ENCODE peak calls at places on chromosomes 5 and 9, in seven cellular contexts. One of them, this sample, is unnamed. For H3K4me1, the result is how much of the 10 kb centered on the place peaks cover.

GRCh38 chr5:112757468-112758208 is 20.0 kb downstream of the APC start:
- DNase-seq in upper lobe of right lung: no peak
- DNase-seq in adrenal gland: no peak
- DNase-seq in BE2C: no peak
- DNase-seq in NT2/D1: no peak
- DNase-seq in cardiac muscle cell: peak
- DNase-seq in aorta: no peak
- DNase-seq in this sample: peak

GRCh38 chr9:109506097-109506712 is 8.1 kb upstream of the PTPN3 start:
- DNase-seq in NT2/D1: no peak
- DNase-seq in BE2C: no peak
- DNase-seq in upper lobe of right lung: no peak
- DNase-seq in aorta: no peak
- DNase-seq in cardiac muscle cell: no peak
- DNase-seq in adrenal gland: no peak
- DNase-seq in this sample: no peak

GRCh38 chr9:27157736-27158135 is 48.7 kb downstream of the TEK start:
- DNase-seq in adrenal gland: no peak
- DNase-seq in upper lobe of right lung: no peak
- DNase-seq in NT2/D1: no peak
- DNase-seq in aorta: no peak
- DNase-seq in BE2C: no peak
- DNase-seq in cardiac muscle cell: no peak
- DNase-seq in this sample: no peak

GRCh38 chr9:127589955-127590370 is 22.1 kb upstream of the STXBP1 start:
- DNase-seq in cardiac muscle cell: peak
- DNase-seq in upper lobe of right lung: no peak
- DNase-seq in adrenal gland: peak
- DNase-seq in NT2/D1: peak
- DNase-seq in BE2C: peak
- DNase-seq in aorta: peak
- DNase-seq in this sample: peak

GRCh38 chr9:87606921-87607521 is 109.4 kb downstream of the DAPK1 start:
- DNase-seq in BE2C: no peak
- DNase-seq in adrenal gland: no peak
- DNase-seq in NT2/D1: no peak
- DNase-seq in cardiac muscle cell: peak
- DNase-seq in upper lobe of right lung: no peak
- DNase-seq in aorta: no peak
- DNase-seq in this sample: peak

GRCh38 chr5:93300309-93300923 is 280.6 kb downstream of the NR2F1-AS1 start:
- DNase-seq in NT2/D1: no peak
- DNase-seq in BE2C: no peak
- DNase-seq in adrenal gland: no peak
- DNase-seq in upper lobe of right lung: no peak
- DNase-seq in aorta: no peak
- DNase-seq in cardiac muscle cell: no peak
- DNase-seq in this sample: no peak

GRCh38 chr9:97556036-97556720 is 54.7 kb downstream of the TMOD1 start:
- DNase-seq in upper lobe of right lung: peak
- DNase-seq in aorta: no peak
- DNase-seq in cardiac muscle cell: no peak
- DNase-seq in adrenal gland: no peak
- DNase-seq in NT2/D1: no peak
- DNase-seq in BE2C: peak
- DNase-seq in this sample: no peak

GRCh38 chr5:164191240-164191639 is 685.8 kb downstream of the MAT2B start:
- DNase-seq in aorta: no peak
- DNase-seq in cardiac muscle cell: peak
- DNase-seq in adrenal gland: no peak
- DNase-seq in upper lobe of right lung: no peak
- DNase-seq in BE2C: no peak
- DNase-seq in NT2/D1: no peak
- DNase-seq in this sample: no peak

GRCh38 chr9:136019041-136019680 is 58.0 kb upstream of the UBAC1 start:
- DNase-seq in NT2/D1: no peak
- DNase-seq in aorta: no peak
- DNase-seq in adrenal gland: no peak
- DNase-seq in cardiac muscle cell: no peak
- DNase-seq in upper lobe of right lung: no peak
- DNase-seq in BE2C: peak
- DNase-seq in this sample: no peak

GRCh38 chr9:105053209-105053652 is 125.3 kb upstream of the ABCA1 start:
- DNase-seq in cardiac muscle cell: peak
- DNase-seq in NT2/D1: no peak
- DNase-seq in aorta: peak
- DNase-seq in upper lobe of right lung: no peak
- DNase-seq in BE2C: no peak
- DNase-seq in adrenal gland: peak
- DNase-seq in this sample: no peak

GRCh38 chr9:126611592-126612328 is 2.0 kb upstream of the LMX1B start:
- DNase-seq in adrenal gland: peak
- DNase-seq in NT2/D1: peak
- DNase-seq in cardiac muscle cell: peak
- DNase-seq in upper lobe of right lung: peak
- DNase-seq in BE2C: peak
- DNase-seq in aorta: peak
- DNase-seq in this sample: peak

GRCh38 chr5:59173568-59173967 is 590.7 kb downstream of the RAB3C start:
- DNase-seq in aorta: no peak
- DNase-seq in NT2/D1: no peak
- DNase-seq in upper lobe of right lung: no peak
- DNase-seq in cardiac muscle cell: peak
- DNase-seq in BE2C: peak
- DNase-seq in adrenal gland: no peak
- DNase-seq in this sample: no peak

GRCh38 chr9:37476930-37477329 is 8.8 kb upstream of the POLR1E start:
- DNase-seq in adrenal gland: no peak
- DNase-seq in cardiac muscle cell: no peak
- DNase-seq in aorta: no peak
- DNase-seq in BE2C: no peak
- DNase-seq in NT2/D1: no peak
- DNase-seq in upper lobe of right lung: no peak
- DNase-seq in this sample: no peak

GRCh38 chr9:133855802-133856592 is 117.8 kb upstream of the SARDH start:
- DNase-seq in cardiac muscle cell: peak
- DNase-seq in upper lobe of right lung: peak
- DNase-seq in adrenal gland: peak
- DNase-seq in aorta: peak
- DNase-seq in BE2C: no peak
- DNase-seq in NT2/D1: no peak
- DNase-seq in this sample: no peak

GRCh38 chr5:78903936-78904335 is 81.2 kb downstream of the ARSB start:
- DNase-seq in aorta: no peak
- DNase-seq in cardiac muscle cell: no peak
- DNase-seq in upper lobe of right lung: no peak
- DNase-seq in adrenal gland: no peak
- DNase-seq in BE2C: no peak
- DNase-seq in NT2/D1: no peak
- DNase-seq in this sample: no peak

GRCh38 chr5:87268126-87268969 is 665 bp downstream of the RASA1 start:
- DNase-seq in upper lobe of right lung: peak
- DNase-seq in aorta: peak
- DNase-seq in NT2/D1: peak
- DNase-seq in cardiac muscle cell: peak
- DNase-seq in adrenal gland: peak
- DNase-seq in BE2C: peak
- DNase-seq in this sample: peak

GRCh38 chr5:57035955-57036354 is 84.0 kb upstream of the MIER3 start:
- DNase-seq in adrenal gland: no peak
- DNase-seq in upper lobe of right lung: no peak
- DNase-seq in NT2/D1: no peak
- DNase-seq in BE2C: no peak
- DNase-seq in aorta: no peak
- DNase-seq in cardiac muscle cell: no peak
- DNase-seq in this sample: no peak

GRCh38 chr9:76379494-76379893 is 14.7 kb downstream of the RFK start:
- DNase-seq in BE2C: no peak
- DNase-seq in upper lobe of right lung: no peak
- DNase-seq in cardiac muscle cell: no peak
- DNase-seq in adrenal gland: no peak
- DNase-seq in aorta: no peak
- DNase-seq in NT2/D1: no peak
- DNase-seq in this sample: no peak

GRCh38 chr5:160543395-160543794 is 121.7 kb downstream of the PTTG1 start:
- DNase-seq in BE2C: no peak
- DNase-seq in cardiac muscle cell: no peak
- DNase-seq in aorta: no peak
- DNase-seq in NT2/D1: no peak
- DNase-seq in adrenal gland: no peak
- DNase-seq in upper lobe of right lung: no peak
- DNase-seq in this sample: no peak

GRCh38 chr5:171387970-171388815 is 544 bp downstream of the NPM1 start:
- DNase-seq in adrenal gland: peak
- DNase-seq in BE2C: peak
- DNase-seq in NT2/D1: no peak
- DNase-seq in cardiac muscle cell: peak
- DNase-seq in aorta: peak
- DNase-seq in upper lobe of right lung: peak
- DNase-seq in this sample: peak

GRCh38 chr9:120423812-120424211 is 156.2 kb downstream of the CDK5RAP2 start:
- DNase-seq in aorta: no peak
- DNase-seq in upper lobe of right lung: no peak
- DNase-seq in NT2/D1: no peak
- DNase-seq in adrenal gland: no peak
- DNase-seq in cardiac muscle cell: no peak
- DNase-seq in BE2C: no peak
- DNase-seq in this sample: no peak

GRCh38 chr9:120418315-120418714 is 161.7 kb downstream of the CDK5RAP2 start:
- DNase-seq in aorta: no peak
- DNase-seq in NT2/D1: no peak
- DNase-seq in adrenal gland: no peak
- DNase-seq in cardiac muscle cell: no peak
- DNase-seq in upper lobe of right lung: no peak
- DNase-seq in BE2C: no peak
- DNase-seq in this sample: no peak

GRCh38 chr9:120424248-120424647 is 155.7 kb downstream of the CDK5RAP2 start:
- DNase-seq in BE2C: no peak
- DNase-seq in adrenal gland: no peak
- DNase-seq in NT2/D1: no peak
- DNase-seq in cardiac muscle cell: no peak
- DNase-seq in upper lobe of right lung: no peak
- DNase-seq in aorta: no peak
- DNase-seq in this sample: no peak
- H3K4me1 ChIP-seq in BE2C: under half
- H3K4me1 ChIP-seq in adrenal gland: under half
- H3K4me1 ChIP-seq in NT2/D1: under half
- H3K4me1 ChIP-seq in cardiac muscle cell: under half
- H3K4me1 ChIP-seq in upper lobe of right lung: under half
- H3K4me1 ChIP-seq in aorta: under half
- H3K4me1 ChIP-seq in this sample: under half

DNA sequence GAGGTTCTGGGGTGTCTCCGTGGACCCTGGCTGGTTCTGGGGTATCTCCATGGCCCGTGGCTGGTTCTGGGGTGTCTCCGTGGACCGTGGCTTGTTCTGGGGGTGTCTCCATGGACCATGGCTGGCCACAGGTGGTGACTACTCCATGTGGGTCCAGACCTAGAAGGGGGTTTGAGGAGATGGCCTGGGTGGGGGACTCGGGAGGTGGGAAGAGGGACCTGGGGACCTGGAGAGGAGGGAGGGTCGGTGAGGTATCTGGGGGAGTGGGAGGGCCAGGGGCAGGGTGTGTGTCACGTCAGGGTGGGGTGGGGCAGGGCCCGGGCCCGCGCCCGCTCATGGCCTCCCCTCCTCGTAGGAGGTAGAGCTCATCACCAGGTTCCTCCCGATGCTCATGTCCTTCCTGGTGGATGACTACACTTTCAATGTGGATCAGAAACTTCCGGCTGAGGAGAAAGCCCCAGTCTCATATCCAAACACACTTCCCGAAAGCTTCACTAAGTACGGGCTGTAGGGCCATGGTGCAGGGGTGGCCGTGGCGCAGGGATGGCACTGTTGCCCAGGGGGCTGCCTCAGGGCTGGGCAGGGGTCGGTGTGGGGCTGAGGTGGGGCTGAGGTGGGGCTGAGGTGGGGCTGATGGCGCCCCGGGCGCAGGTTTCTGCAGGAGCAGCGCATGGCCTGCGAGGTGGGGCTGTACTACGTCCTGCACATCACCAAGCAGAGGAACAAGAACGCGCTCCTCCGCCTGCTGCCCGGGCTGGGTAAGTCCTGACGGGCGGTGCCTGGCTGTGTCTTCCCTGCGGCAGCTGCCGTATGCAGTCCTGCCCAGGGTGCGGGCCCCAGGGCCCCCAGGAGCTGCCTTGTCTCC is 10.7 kb upstream of the TOR4A start:
- DNase-seq in BE2C: no peak
- DNase-seq in upper lobe of right lung: peak
- DNase-seq in adrenal gland: no peak
- DNase-seq in cardiac muscle cell: no peak
- DNase-seq in aorta: no peak
- DNase-seq in NT2/D1: no peak
- DNase-seq in this sample: no peak
- H3K4me3 ChIP-seq in BE2C: no peak
- H3K4me3 ChIP-seq in upper lobe of right lung: no peak
- H3K4me3 ChIP-seq in adrenal gland: no peak
- H3K4me3 ChIP-seq in cardiac muscle cell: no peak
- H3K4me3 ChIP-seq in aorta: no peak
- H3K4me3 ChIP-seq in NT2/D1: no peak
- H3K4me3 ChIP-seq in this sample: no peak

DNA sequence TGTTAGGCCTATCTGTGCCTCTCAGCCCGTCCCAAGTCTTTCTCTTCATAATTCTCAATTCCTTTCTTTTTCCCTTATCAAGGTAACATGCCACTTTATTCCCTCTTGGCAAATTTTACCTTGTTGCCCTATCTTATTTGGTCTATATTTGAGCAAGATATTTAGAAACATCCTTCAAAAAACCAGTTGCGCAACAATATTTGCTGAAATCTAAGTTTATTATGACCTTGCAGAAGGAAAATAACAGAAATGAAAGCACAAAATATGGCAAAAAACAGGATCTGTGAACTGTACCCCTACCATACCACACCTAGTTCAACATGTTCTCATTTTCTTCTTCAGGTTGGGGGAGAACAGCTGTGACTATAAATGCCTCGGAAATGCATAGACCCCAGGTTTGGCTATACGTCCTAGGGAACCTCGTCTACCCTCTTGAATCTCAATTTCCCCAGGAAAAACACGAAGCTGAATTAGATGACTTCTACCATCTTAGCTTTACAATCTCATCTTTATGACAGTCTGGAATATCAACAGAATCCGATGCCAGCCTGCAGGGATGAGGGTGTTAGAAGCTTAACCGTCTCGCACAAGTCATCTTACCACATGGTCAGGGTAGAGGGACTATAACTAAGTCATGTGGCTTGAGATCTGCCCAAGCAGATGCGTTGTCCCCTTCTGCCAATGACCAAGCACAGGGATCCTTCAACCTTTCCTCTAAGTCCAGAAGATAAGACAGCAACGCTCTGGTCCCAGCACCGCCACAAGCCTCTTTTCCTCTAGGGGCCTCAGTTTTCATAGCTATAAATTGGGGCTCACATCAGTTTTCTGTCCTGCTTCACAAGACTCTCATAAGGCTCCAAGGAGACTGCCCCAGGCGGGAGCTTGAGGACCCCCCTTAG is 1.3 kb downstream of the LCP2 start:
- DNase-seq in cardiac muscle cell: no peak
- DNase-seq in upper lobe of right lung: no peak
- DNase-seq in BE2C: no peak
- DNase-seq in aorta: no peak
- DNase-seq in NT2/D1: no peak
- DNase-seq in adrenal gland: no peak
- DNase-seq in this sample: no peak
- H3K4me1 ChIP-seq in cardiac muscle cell: under half
- H3K4me1 ChIP-seq in upper lobe of right lung: under half
- H3K4me1 ChIP-seq in BE2C: under half
- H3K4me1 ChIP-seq in aorta: under half
- H3K4me1 ChIP-seq in NT2/D1: under half
- H3K4me1 ChIP-seq in adrenal gland: under half
- H3K4me1 ChIP-seq in this sample: under half

GRCh38 chr5:177372910-177373309 is 11.3 kb upstream of the SLC34A1 start:
- DNase-seq in adrenal gland: no peak
- DNase-seq in upper lobe of right lung: no peak
- DNase-seq in cardiac muscle cell: no peak
- DNase-seq in BE2C: no peak
- DNase-seq in NT2/D1: no peak
- DNase-seq in aorta: no peak
- DNase-seq in this sample: no peak
- H3K4me3 ChIP-seq in adrenal gland: no peak
- H3K4me3 ChIP-seq in upper lobe of right lung: no peak
- H3K4me3 ChIP-seq in cardiac muscle cell: no peak
- H3K4me3 ChIP-seq in BE2C: no peak
- H3K4me3 ChIP-seq in NT2/D1: no peak
- H3K4me3 ChIP-seq in aorta: no peak
- H3K4me3 ChIP-seq in this sample: no peak